ENCODE peak calls at places on chromosomes 12 and 14, in seven cellular contexts. N is HT1080; V is naive thymus-derived CD4-positive, alpha-beta T cell; Y is HEK293T; H is GM03348; M is stimulated activated CD8-positive, alpha-beta memory T cell treated with anti-CD3 and anti-CD28 coated beads, Interleukin-15, amount 100 ng/mL, for 1 hour; K is suprapubic skin. O is an unnamed sample.

GRCh38 chr12:85803231-85803630 is 33.0 kb downstream of the RASSF9 start:
- DNase-seq in N (no peak), V (no peak), Y (no peak), H (peak), M (no peak), K (no peak), O (no peak)

GRCh38 chr12:118984206-118984943 is 3.0 kb downstream of the SRRM4 start:
- DNase-seq in N (no peak), V (no peak), Y (no peak), H (no peak), M (no peak), K (no peak), O (no peak)

GRCh38 chr12:51969643-51970042 is 18.1 kb downstream of the ACVR1B start:
- DNase-seq in N (no peak), V (no peak), Y (no peak), H (no peak), M (no peak), K (no peak), O (no peak)

GRCh38 chr14:52835122-52835903 is 43.9 kb upstream of the GNPNAT1 start:
- DNase-seq in N (peak), V (no peak), Y (peak), H (peak), M (no peak), K (peak), O (no peak)

GRCh38 chr14:100305446-100306255 is 593 bp downstream of the SLC25A29 start:
- DNase-seq in N (no peak), V (peak), Y (no peak), H (peak), M (no peak), K (no peak), O (no peak)

GRCh38 chr14:38255408-38255672 is 553 bp downstream of the CLEC14A start:
- DNase-seq in N (no peak), V (peak), Y (no peak), H (no peak), M (no peak), K (peak), O (no peak)

GRCh38 chr12:71763682-71764379 is 9.2 kb downstream of the RAB21 start:
- DNase-seq in N (no peak), V (no peak), Y (no peak), H (no peak), M (no peak), K (no peak), O (no peak)

GRCh38 chr14:44490966-44491365 is 16.1 kb downstream of the FSCB start:
- DNase-seq in N (no peak), V (no peak), Y (no peak), H (no peak), M (no peak), K (no peak), O (no peak)

GRCh38 chr14:95261616-95262510 is 57.8 kb downstream of the CLMN start:
- DNase-seq in N (no peak), V (no peak), Y (no peak), H (no peak), M (no peak), K (no peak), O (no peak)

GRCh38 chr14:91225025-91225424 is 19.5 kb downstream of the GPR68 start:
- DNase-seq in N (no peak), V (no peak), Y (no peak), H (no peak), M (no peak), K (no peak), O (no peak)

GRCh38 chr14:54815016-54815415 is 87.6 kb downstream of the GCH1 start:
- DNase-seq in N (peak), V (no peak), Y (no peak), H (no peak), M (no peak), K (no peak), O (no peak)

O was measured in T-helper 2 cell.